ENCODE peak calls at places on chromosomes 3 and 15, in nine cellular contexts. I, C, G, J, Y, T, E, R and V are unnamed samples.

GRCh38 chr15:60128000-60128376 is 123.9 kb downstream of the FOXB1 start:
- DNase-seq in I (no peak), C (no peak), G (peak), J (no peak), Y (no peak), T (no peak), E (no peak), R (no peak), V (no peak)

GRCh38 chr15:94411279-94411678 is 179.9 kb downstream of the MCTP2 start:
- DNase-seq in I (no peak), C (no peak), G (no peak), J (no peak), Y (no peak), T (no peak), E (peak), R (no peak), V (no peak)

GRCh38 chr15:58334803-58335202 is 97.0 kb upstream of the LIPC start:
- DNase-seq in I (no peak), C (no peak), G (no peak), J (no peak), Y (no peak), T (no peak), E (no peak), R (no peak), V (no peak)

GRCh38 chr3:126340081-126340511 is 17.1 kb downstream of the KLF15 start:
- DNase-seq in I (no peak), C (no peak), G (peak), J (peak), Y (no peak), T (no peak), E (no peak), R (peak), V (no peak)

GRCh38 chr3:138066383-138066782 is 49.0 kb downstream of the DZIP1L start:
- DNase-seq in I (no peak), C (no peak), G (no peak), J (no peak), Y (no peak), T (no peak), E (no peak), R (no peak), V (no peak)

GRCh38 chr3:38528457-38528856 is 32.3 kb downstream of the EXOG start:
- DNase-seq in I (no peak), C (no peak), G (no peak), J (no peak), Y (no peak), T (no peak), E (no peak), R (no peak), V (no peak)

GRCh38 chr3:9951962-9952805 is at the start of gene PRRT3:
- DNase-seq in I (peak), C (peak), G (no peak), J (no peak), Y (no peak), T (no peak), E (no peak), R (peak), V (peak)

GRCh38 chr15:70465812-70466211 is 297.5 kb downstream of the UACA start:
- DNase-seq in I (no peak), C (no peak), G (no peak), J (no peak), Y (no peak), T (no peak), E (no peak), R (no peak), V (no peak)

GRCh38 chr3:81426826-81427565 is 334.4 kb downstream of the GBE1 start:
- DNase-seq in I (no peak), C (no peak), G (no peak), J (no peak), Y (no peak), T (no peak), E (no peak), R (no peak), V (no peak)

GRCh38 chr3:30401971-30402370 is 204.4 kb upstream of the TGFBR2 start:
- DNase-seq in I (no peak), C (no peak), G (no peak), J (no peak), Y (no peak), T (no peak), E (no peak), R (no peak), V (no peak)

GRCh38 chr3:12845790-12846189 is 4.4 kb upstream of the RPL32 start:
- DNase-seq in I (no peak), C (no peak), G (no peak), J (no peak), Y (no peak), T (no peak), E (no peak), R (no peak), V (no peak)

GRCh38 chr3:44885618-44886017 is 11.2 kb downstream of the TGM4 start:
- DNase-seq in I (no peak), C (peak), G (no peak), J (peak), Y (no peak), T (no peak), E (no peak), R (no peak), V (no peak)

GRCh38 chr15:42021593-42021992 is 751 bp upstream of the PLA2G4E start:
- DNase-seq in I (no peak), C (no peak), G (no peak), J (no peak), Y (no peak), T (no peak), E (no peak), R (peak), V (no peak)

GRCh38 chr3:63051920-63052319 is 176.7 kb upstream of the CADPS start:
- DNase-seq in I (no peak), C (peak), G (no peak), J (peak), Y (no peak), T (peak), E (no peak), R (no peak), V (no peak)

GRCh38 chr3:187969581-187969950 is 184.4 kb upstream of the LPP start:
- DNase-seq in I (no peak), C (no peak), G (no peak), J (no peak), Y (no peak), T (no peak), E (no peak), R (no peak), V (no peak)

GRCh38 chr3:2247249-2247648 is 148.6 kb downstream of the CNTN4 start:
- DNase-seq in I (no peak), C (no peak), G (no peak), J (no peak), Y (no peak), T (no peak), E (no peak), R (no peak), V (no peak)

GRCh38 chr15:62392411-62392810 is 227.3 kb upstream of the C2CD4B start:
- DNase-seq in I (no peak), C (peak), G (no peak), J (peak), Y (no peak), T (peak), E (no peak), R (no peak), V (peak)

GRCh38 chr3:16728762-16729745 is 123.8 kb upstream of the DAZL start:
- DNase-seq in I (no peak), C (no peak), G (no peak), J (peak), Y (no peak), T (no peak), E (no peak), R (no peak), V (no peak)